ENCODE peak calls at places on chromosome 2, in four cellular contexts. M, Y, O and V are unnamed samples.

GRCh38 chr2:121969766-121970639 is 214.6 kb downstream of the TSN start:
- DNase-seq in O (no peak), Y (no peak), M (no peak), V (no peak)

GRCh38 chr2:63589148-63589972 is 597 bp downstream of the MDH1 start:
- DNase-seq in Y (no peak), M (no peak), O (no peak), V (no peak)

GRCh38 chr2:11716689-11717321 is 29.6 kb upstream of the LPIN1 start:
- DNase-seq in Y (no peak), O (no peak), M (no peak), V (no peak)

GRCh38 chr2:205524656-205525055 is 157.6 kb upstream of the NRP2 start:
- DNase-seq in M (no peak), O (no peak), Y (no peak), V (no peak)

GRCh38 chr2:138104071-138104470 is 139.8 kb downstream of the HNMT start:
- DNase-seq in Y (peak), M (no peak), O (no peak), V (no peak)

GRCh38 chr2:128813352-128814034 is 494.8 kb upstream of the HS6ST1 start:
- DNase-seq in O (peak), M (no peak), Y (no peak), V (no peak)

GRCh38 chr2:101696272-101697123 is 1.0 kb upstream of the MAP4K4 start:
- DNase-seq in M (no peak), Y (no peak), O (no peak), V (no peak)

GRCh38 chr2:134124047-134124753 is 129.7 kb upstream of the MGAT5 start:
- DNase-seq in M (no peak), Y (no peak), O (no peak), V (no peak)

GRCh38 chr2:171745141-171745540 is 57.9 kb downstream of the DYNC1I2 start:
- DNase-seq in Y (no peak), O (no peak), M (no peak), V (no peak)

GRCh38 chr2:106163948-106164580 is 30.0 kb downstream of the UXS1 start:
- DNase-seq in M (no peak), O (no peak), Y (peak), V (no peak)

GRCh38 chr2:19360266-19360665 is 1.8 kb upstream of the OSR1 start:
- DNase-seq in O (no peak), Y (no peak), M (no peak), V (no peak)

GRCh38 chr2:19360881-19361321 is 2.5 kb upstream of the OSR1 start:
- DNase-seq in O (no peak), M (no peak), Y (no peak), V (no peak)

GRCh38 chr2:19358242-19359020 is at the start of gene OSR1:
- DNase-seq in M (peak), Y (peak), O (peak), V (no peak)

GRCh38 chr2:19359021-19359357 is 566 bp upstream of the OSR1 start:
- DNase-seq in Y (no peak), M (no peak), O (no peak), V (no peak)

DNA sequence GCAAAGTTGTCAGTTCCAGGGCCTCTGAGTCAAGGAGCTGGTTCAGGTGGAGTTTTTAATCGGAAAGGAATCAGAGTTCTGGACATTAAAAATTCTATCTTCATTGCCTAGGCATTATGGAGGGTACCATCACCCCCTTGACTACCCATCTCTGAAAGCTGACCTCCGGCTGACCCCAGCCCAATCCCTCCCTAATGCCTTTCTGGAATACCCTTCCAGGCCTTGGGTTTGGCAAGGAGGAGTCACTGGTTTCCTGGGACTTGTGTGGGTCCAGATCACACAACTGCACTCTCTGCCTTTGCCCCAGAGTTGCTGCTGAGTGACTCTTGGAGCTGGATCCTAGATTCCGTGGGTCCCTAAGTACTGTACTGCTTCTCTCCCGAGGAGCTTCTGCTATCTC is 1.0 kb upstream of the OSR1 start:
- DNase-seq in O (no peak), Y (no peak), M (no peak), V (no peak)
- H3K4me3 ChIP-seq in O (no peak), Y (no peak), M (no peak), V (no peak)

DNA sequence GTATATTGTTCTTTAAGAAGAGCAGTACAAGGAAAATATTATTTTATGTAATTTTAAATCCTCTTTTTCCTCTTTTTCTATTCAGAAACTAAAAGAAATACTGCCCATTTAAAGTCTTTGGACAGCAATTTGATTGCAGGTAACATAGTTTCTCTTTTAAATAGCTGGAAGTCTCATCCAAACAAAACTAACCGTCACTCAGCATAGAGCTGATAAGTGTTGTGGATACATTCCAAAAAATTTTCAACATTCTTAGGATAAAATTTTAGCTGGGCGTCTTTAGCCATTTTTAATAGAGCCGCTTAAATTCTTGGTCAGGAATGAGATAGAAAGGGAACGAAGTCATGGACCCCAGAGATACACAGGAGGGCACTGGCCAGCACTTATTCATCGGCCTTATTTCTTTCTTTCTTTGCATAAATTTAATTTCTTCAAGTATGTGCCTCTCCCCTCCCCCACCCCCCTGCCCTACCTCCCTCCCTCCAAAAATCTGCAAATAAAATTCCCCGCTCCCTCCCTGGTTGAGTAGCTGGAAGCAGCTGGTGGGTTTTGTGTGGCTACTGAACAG is 81.7 kb downstream of the GBX2 start:
- DNase-seq in M (no peak), O (no peak), Y (no peak), V (no peak)
- H3K4me3 ChIP-seq in M (no peak), O (no peak), Y (no peak), V (no peak)

DNA sequence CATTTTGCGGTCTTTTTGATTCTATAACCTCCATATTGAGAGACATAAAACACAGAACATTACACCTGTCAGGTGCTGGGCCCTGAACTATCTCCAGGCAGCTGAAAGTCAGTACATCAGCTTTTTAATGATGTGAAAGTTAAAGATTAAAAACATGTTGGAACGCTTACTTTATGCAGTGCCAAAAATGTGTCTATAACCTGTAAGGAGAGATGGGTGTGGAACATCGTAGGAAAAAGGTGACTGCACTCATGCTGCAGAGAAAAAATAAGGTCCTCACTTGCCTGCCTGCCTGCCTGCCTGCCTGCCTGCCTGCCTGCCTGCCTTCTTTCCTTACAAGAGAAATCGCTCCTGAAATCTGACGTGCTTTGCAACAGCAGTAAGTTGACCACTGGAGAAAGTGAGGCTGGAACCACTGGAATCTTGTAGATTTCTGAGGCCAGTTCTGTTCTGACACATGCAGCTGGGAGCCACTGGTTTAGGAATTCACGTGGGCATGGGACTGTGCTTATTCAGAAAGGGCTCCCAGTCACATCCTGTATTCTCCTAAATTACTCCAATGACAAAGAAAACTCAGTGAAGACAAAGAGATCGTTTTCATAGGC is 34.1 kb downstream of the BCL11A start:
- DNase-seq in M (no peak), Y (peak), O (peak), V (no peak)
- H3K4me3 ChIP-seq in M (no peak), Y (no peak), O (no peak), V (no peak)

GRCh38 chr2:112690853-112691390 is 29.9 kb upstream of the NT5DC4 start:
- DNase-seq in M (no peak), Y (peak), O (peak), V (no peak)
- H3K4me3 ChIP-seq in M (no peak), Y (no peak), O (no peak), V (no peak)

GRCh38 chr2:88865801-88866353 is 174.4 kb downstream of the RPIA start:
- DNase-seq in M (no peak), O (no peak), Y (no peak), V (no peak)

GRCh38 chr2:88870267-88870839 is 178.9 kb downstream of the RPIA start:
- DNase-seq in M (no peak), Y (no peak), O (no peak), V (no peak)

GRCh38 chr2:88868861-88869260 is 177.4 kb downstream of the RPIA start:
- DNase-seq in M (no peak), Y (no peak), O (no peak), V (no peak)

GRCh38 chr2:88871336-88871735 is 179.9 kb downstream of the RPIA start:
- DNase-seq in Y (no peak), M (no peak), O (no peak), V (no peak)

GRCh38 chr2:88866756-88867155 is 175.3 kb downstream of the RPIA start:
- DNase-seq in Y (no peak), M (no peak), O (no peak), V (no peak)
- H3K4me3 ChIP-seq in Y (no peak), M (no peak), O (no peak), V (no peak)

DNA sequence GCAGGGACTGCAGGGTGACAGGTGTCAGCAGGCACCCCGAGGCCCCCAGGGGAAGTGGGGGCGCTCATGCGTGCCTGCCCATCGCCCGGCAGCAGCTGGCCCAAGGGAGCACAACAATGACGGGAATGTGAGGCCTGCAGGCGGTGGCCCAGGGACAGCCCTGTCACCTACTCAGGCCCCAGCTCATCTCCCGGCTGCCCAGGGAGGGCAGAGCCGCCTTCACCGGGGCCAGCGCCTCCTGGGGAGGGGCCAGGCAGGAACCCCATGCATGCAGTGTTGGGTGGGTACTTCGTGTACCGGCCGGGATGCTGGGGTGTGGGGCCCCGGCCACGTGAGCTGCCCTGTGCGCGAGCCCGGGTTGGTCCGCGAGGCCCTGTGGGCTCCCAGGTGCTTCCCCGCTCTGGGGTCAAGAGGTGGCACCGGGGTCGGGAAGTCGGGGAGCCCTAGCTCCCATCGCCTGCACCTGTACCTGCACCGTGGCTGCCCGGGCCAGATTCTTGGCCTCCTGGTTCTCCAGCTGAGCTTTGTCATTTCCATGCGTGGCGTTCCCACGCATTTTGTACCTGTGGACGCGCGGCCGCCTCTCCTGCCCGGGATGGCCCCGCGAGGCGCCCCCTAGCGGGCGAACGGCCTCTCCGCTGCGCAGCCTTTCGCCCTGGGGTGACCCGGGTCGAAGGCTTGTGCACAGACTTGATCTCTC is 823 bp downstream of the KLHL30 start:
- DNase-seq in O (peak), Y (no peak), M (no peak), V (no peak)
- H3K4me3 ChIP-seq in O (no peak), Y (no peak), M (no peak), V (no peak)

GRCh38 chr2:237075749-237076599 is 9.7 kb upstream of the COPS8 start:
- DNase-seq in M (no peak), O (peak), Y (no peak), V (no peak)
- H3K4me3 ChIP-seq in M (no peak), O (no peak), Y (no peak), V (no peak)

GRCh38 chr2:112805542-112805941 is 21.2 kb upstream of the IL1A start:
- DNase-seq in Y (no peak), M (no peak), O (no peak), V (peak)
- H3K4me3 ChIP-seq in Y (no peak), M (no peak), O (no peak), V (no peak)

GRCh38 chr2:68388358-68388757 is 23.3 kb downstream of the PLEK start:
- DNase-seq in Y (no peak), M (no peak), O (no peak), V (no peak)
- H3K4me3 ChIP-seq in Y (no peak), M (no peak), O (no peak), V (peak)